ENCODE peak calls at places on chromosomes 2 and 18, in five cellular contexts. One of them, this sample, is unnamed.

GRCh38 chr2:189203177-189203799 is 23.7 kb upstream of the COL5A2 start:
- DNase-seq in aorta: no peak
- DNase-seq in naive thymus-derived CD4-positive, alpha-beta T cell: no peak
- DNase-seq in AG09319: no peak
- DNase-seq in NCI-H1105 treated with DMSO at 0.1 percent for 48 hours: peak; percentile 2
- DNase-seq in this sample: no peak

GRCh38 chr2:213171147-213171546 is 19.7 kb upstream of the IKZF2 start:
- DNase-seq in aorta: no peak
- DNase-seq in naive thymus-derived CD4-positive, alpha-beta T cell: no peak
- DNase-seq in AG09319: no peak
- DNase-seq in NCI-H1105 treated with DMSO at 0.1 percent for 48 hours: no peak
- DNase-seq in this sample: no peak

GRCh38 chr2:178194600-178195389 is 483 bp downstream of the OSBPL6 start:
- DNase-seq in aorta: peak; percentile 56
- DNase-seq in naive thymus-derived CD4-positive, alpha-beta T cell: peak; percentile 31
- DNase-seq in AG09319: no peak
- DNase-seq in NCI-H1105 treated with DMSO at 0.1 percent for 48 hours: peak; percentile 32
- DNase-seq in this sample: no peak

GRCh38 chr18:34600874-34601273 is 109.2 kb upstream of the DTNA start:
- DNase-seq in aorta: no peak
- DNase-seq in naive thymus-derived CD4-positive, alpha-beta T cell: no peak
- DNase-seq in AG09319: no peak
- DNase-seq in NCI-H1105 treated with DMSO at 0.1 percent for 48 hours: no peak
- DNase-seq in this sample: no peak

GRCh38 chr2:48633143-48633542 is 15.5 kb downstream of the GTF2A1L start:
- DNase-seq in aorta: no peak
- DNase-seq in naive thymus-derived CD4-positive, alpha-beta T cell: no peak
- DNase-seq in AG09319: no peak
- DNase-seq in NCI-H1105 treated with DMSO at 0.1 percent for 48 hours: no peak
- DNase-seq in this sample: no peak

GRCh38 chr2:173997269-173997668 is 32.1 kb upstream of the SP3 start:
- DNase-seq in aorta: peak; percentile 93
- DNase-seq in naive thymus-derived CD4-positive, alpha-beta T cell: no peak
- DNase-seq in AG09319: no peak
- DNase-seq in NCI-H1105 treated with DMSO at 0.1 percent for 48 hours: no peak
- DNase-seq in this sample: peak; percentile 93

GRCh38 chr18:25453556-25454269 is 101.7 kb upstream of the ZNF521 start:
- DNase-seq in aorta: no peak
- DNase-seq in naive thymus-derived CD4-positive, alpha-beta T cell: no peak
- DNase-seq in AG09319: peak; percentile 31
- DNase-seq in NCI-H1105 treated with DMSO at 0.1 percent for 48 hours: no peak
- DNase-seq in this sample: no peak

GRCh38 chr2:25032094-25032493 is 9.8 kb upstream of the EFR3B start:
- DNase-seq in aorta: no peak
- DNase-seq in naive thymus-derived CD4-positive, alpha-beta T cell: no peak
- DNase-seq in AG09319: no peak
- DNase-seq in NCI-H1105 treated with DMSO at 0.1 percent for 48 hours: no peak
- DNase-seq in this sample: no peak

GRCh38 chr2:218228366-218229092 is 11.5 kb downstream of the ARPC2 start:
- DNase-seq in aorta: no peak
- DNase-seq in naive thymus-derived CD4-positive, alpha-beta T cell: no peak
- DNase-seq in AG09319: no peak
- DNase-seq in NCI-H1105 treated with DMSO at 0.1 percent for 48 hours: no peak
- DNase-seq in this sample: no peak

GRCh38 chr2:158191076-158191566 is 89.4 kb downstream of the UPP2 start:
- DNase-seq in aorta: no peak
- DNase-seq in naive thymus-derived CD4-positive, alpha-beta T cell: peak; percentile 24
- DNase-seq in AG09319: peak; percentile 16
- DNase-seq in NCI-H1105 treated with DMSO at 0.1 percent for 48 hours: peak; percentile 64
- DNase-seq in this sample: no peak

GRCh38 chr2:165469417-165469816 is at the start of gene CSRNP3:
- DNase-seq in aorta: no peak
- DNase-seq in naive thymus-derived CD4-positive, alpha-beta T cell: no peak
- DNase-seq in AG09319: peak; percentile 30
- DNase-seq in NCI-H1105 treated with DMSO at 0.1 percent for 48 hours: peak; percentile 69
- DNase-seq in this sample: no peak

GRCh38 chr2:168521342-168521741 is 65.3 kb downstream of the CERS6 start:
- DNase-seq in aorta: no peak
- DNase-seq in naive thymus-derived CD4-positive, alpha-beta T cell: no peak
- DNase-seq in AG09319: no peak
- DNase-seq in NCI-H1105 treated with DMSO at 0.1 percent for 48 hours: no peak
- DNase-seq in this sample: no peak

GRCh38 chr18:7566244-7566586 is 901 bp upstream of the PTPRM start:
- DNase-seq in aorta: no peak
- DNase-seq in naive thymus-derived CD4-positive, alpha-beta T cell: no peak
- DNase-seq in AG09319: no peak
- DNase-seq in NCI-H1105 treated with DMSO at 0.1 percent for 48 hours: no peak
- DNase-seq in this sample: no peak

GRCh38 chr2:54560146-54560881 is 104.2 kb downstream of the SPTBN1 start:
- DNase-seq in aorta: peak; percentile 55
- DNase-seq in naive thymus-derived CD4-positive, alpha-beta T cell: peak; percentile 47
- DNase-seq in AG09319: no peak
- DNase-seq in NCI-H1105 treated with DMSO at 0.1 percent for 48 hours: no peak
- DNase-seq in this sample: peak; percentile 81

GRCh38 chr2:109287413-109287812 is 158.4 kb downstream of the SH3RF3 start:
- DNase-seq in aorta: peak; percentile 6
- DNase-seq in naive thymus-derived CD4-positive, alpha-beta T cell: no peak
- DNase-seq in AG09319: no peak
- DNase-seq in NCI-H1105 treated with DMSO at 0.1 percent for 48 hours: no peak
- DNase-seq in this sample: no peak

GRCh38 chr18:48767090-48767670 is 183.6 kb downstream of the SMAD7 start:
- DNase-seq in aorta: no peak
- DNase-seq in naive thymus-derived CD4-positive, alpha-beta T cell: no peak
- DNase-seq in AG09319: no peak
- DNase-seq in NCI-H1105 treated with DMSO at 0.1 percent for 48 hours: no peak
- DNase-seq in this sample: no peak

GRCh38 chr2:174792309-174793025 is 28.2 kb upstream of the CHRNA1 start:
- DNase-seq in aorta: no peak
- DNase-seq in naive thymus-derived CD4-positive, alpha-beta T cell: no peak
- DNase-seq in AG09319: no peak
- DNase-seq in NCI-H1105 treated with DMSO at 0.1 percent for 48 hours: no peak
- DNase-seq in this sample: no peak

GRCh38 chr2:219386532-219387280 is 1.0 kb downstream of the DNPEP start:
- DNase-seq in aorta: no peak
- DNase-seq in naive thymus-derived CD4-positive, alpha-beta T cell: no peak
- DNase-seq in AG09319: no peak
- DNase-seq in NCI-H1105 treated with DMSO at 0.1 percent for 48 hours: no peak
- DNase-seq in this sample: no peak

GRCh38 chr18:63119647-63120046 is 199.9 kb downstream of the BCL2 start:
- DNase-seq in aorta: no peak
- DNase-seq in naive thymus-derived CD4-positive, alpha-beta T cell: no peak
- DNase-seq in AG09319: no peak
- DNase-seq in NCI-H1105 treated with DMSO at 0.1 percent for 48 hours: peak; percentile 59
- DNase-seq in this sample: no peak

GRCh38 chr2:9813312-9814128 is 29.8 kb upstream of the TAF1B start:
- DNase-seq in aorta: peak; percentile 78
- DNase-seq in naive thymus-derived CD4-positive, alpha-beta T cell: peak; percentile 76
- DNase-seq in AG09319: no peak
- DNase-seq in NCI-H1105 treated with DMSO at 0.1 percent for 48 hours: peak; percentile 14
- DNase-seq in this sample: no peak

GRCh38 chr2:181357979-181358378 is 99.2 kb upstream of the ITGA4 start:
- DNase-seq in aorta: no peak
- DNase-seq in naive thymus-derived CD4-positive, alpha-beta T cell: peak; percentile 23
- DNase-seq in AG09319: no peak
- DNase-seq in NCI-H1105 treated with DMSO at 0.1 percent for 48 hours: no peak
- DNase-seq in this sample: no peak

GRCh38 chr2:115083216-115083615 is 640.8 kb downstream of the DPP10 start:
- DNase-seq in aorta: no peak
- DNase-seq in naive thymus-derived CD4-positive, alpha-beta T cell: no peak
- DNase-seq in AG09319: no peak
- DNase-seq in NCI-H1105 treated with DMSO at 0.1 percent for 48 hours: no peak
- DNase-seq in this sample: no peak

GRCh38 chr2:605674-606608 is 71.3 kb downstream of the TMEM18 start:
- DNase-seq in aorta: no peak
- DNase-seq in naive thymus-derived CD4-positive, alpha-beta T cell: peak; percentile 9
- DNase-seq in AG09319: no peak
- DNase-seq in NCI-H1105 treated with DMSO at 0.1 percent for 48 hours: no peak
- DNase-seq in this sample: no peak